ENCODE peak calls at places on chromosome 3, in five cellular contexts. One of them, this sample, is unnamed.
A peak's percentile ranks its signal among the peaks of the same experiment; 100 is the strongest.

GRCh38 chr3:115660646-115661442 is 37.5 kb downstream of the GAP43 start:
- DNase-seq in ovary: no peak
- DNase-seq in suprapubic skin: no peak
- DNase-seq in A549: no peak
- DNase-seq in tibial nerve: no peak
- DNase-seq in this sample: no peak

GRCh38 chr3:184756151-184756681 is 44.4 kb upstream of the MAGEF1 start:
- DNase-seq in ovary: no peak
- DNase-seq in suprapubic skin: no peak
- DNase-seq in A549: no peak
- DNase-seq in tibial nerve: no peak
- DNase-seq in this sample: no peak

GRCh38 chr3:161474691-161475090 is 21.9 kb upstream of the OTOL1 start:
- DNase-seq in ovary: no peak
- DNase-seq in suprapubic skin: no peak
- DNase-seq in A549: no peak
- DNase-seq in tibial nerve: no peak
- DNase-seq in this sample: no peak

GRCh38 chr3:160941885-160942494 is 163.2 kb downstream of the B3GALNT1 start:
- DNase-seq in ovary: no peak
- DNase-seq in suprapubic skin: peak; percentile 78
- DNase-seq in A549: peak; percentile 65
- DNase-seq in tibial nerve: peak; percentile 77
- DNase-seq in this sample: peak; percentile 78

GRCh38 chr3:161064413-161064812 is 40.7 kb downstream of the B3GALNT1 start:
- DNase-seq in ovary: no peak
- DNase-seq in suprapubic skin: no peak
- DNase-seq in A549: no peak
- DNase-seq in tibial nerve: no peak
- DNase-seq in this sample: no peak

GRCh38 chr3:43707266-43707665 is 16.5 kb downstream of the ABHD5 start:
- DNase-seq in ovary: no peak
- DNase-seq in suprapubic skin: no peak
- DNase-seq in A549: no peak
- DNase-seq in tibial nerve: no peak
- DNase-seq in this sample: no peak

GRCh38 chr3:123301331-123302184 is 99.8 kb downstream of the SEC22A start:
- DNase-seq in ovary: no peak
- DNase-seq in suprapubic skin: no peak
- DNase-seq in A549: no peak
- DNase-seq in tibial nerve: no peak
- DNase-seq in this sample: no peak

GRCh38 chr3:105906834-105907233 is 38.0 kb upstream of the CBLB start:
- DNase-seq in ovary: no peak
- DNase-seq in suprapubic skin: peak; percentile 77
- DNase-seq in A549: peak; percentile 29
- DNase-seq in tibial nerve: no peak
- DNase-seq in this sample: no peak

GRCh38 chr3:38214560-38214959 is 49.2 kb downstream of the OXSR1 start:
- DNase-seq in ovary: no peak
- DNase-seq in suprapubic skin: no peak
- DNase-seq in A549: no peak
- DNase-seq in tibial nerve: no peak
- DNase-seq in this sample: no peak

GRCh38 chr3:181712505-181713299 is 977 bp downstream of the SOX2 start:
- DNase-seq in ovary: no peak
- DNase-seq in suprapubic skin: no peak
- DNase-seq in A549: peak; percentile 58
- DNase-seq in tibial nerve: peak; percentile 17
- DNase-seq in this sample: peak; percentile 39

GRCh38 chr3:122076414-122077292 is 21.5 kb downstream of the CD86 start:
- DNase-seq in ovary: no peak
- DNase-seq in suprapubic skin: no peak
- DNase-seq in A549: no peak
- DNase-seq in tibial nerve: no peak
- DNase-seq in this sample: no peak

GRCh38 chr3:18019178-18019530 is 276.7 kb upstream of the TBC1D5 start:
- DNase-seq in ovary: no peak
- DNase-seq in suprapubic skin: no peak
- DNase-seq in A549: no peak
- DNase-seq in tibial nerve: no peak
- DNase-seq in this sample: no peak

GRCh38 chr3:154428369-154429206 is 1.4 kb downstream of the GPR149 start:
- DNase-seq in ovary: no peak
- DNase-seq in suprapubic skin: no peak
- DNase-seq in A549: no peak
- DNase-seq in tibial nerve: no peak
- DNase-seq in this sample: no peak

GRCh38 chr3:126005951-126006350 is 37.0 kb downstream of the ROPN1B start:
- DNase-seq in ovary: no peak
- DNase-seq in suprapubic skin: no peak
- DNase-seq in A549: no peak
- DNase-seq in tibial nerve: no peak
- DNase-seq in this sample: no peak

GRCh38 chr3:34895841-34896240 is 743.5 kb upstream of the ARPP21 start:
- DNase-seq in ovary: no peak
- DNase-seq in suprapubic skin: no peak
- DNase-seq in A549: no peak
- DNase-seq in tibial nerve: no peak
- DNase-seq in this sample: no peak

GRCh38 chr3:158486200-158486599 is 84.8 kb upstream of the MLF1 start:
- DNase-seq in ovary: no peak
- DNase-seq in suprapubic skin: no peak
- DNase-seq in A549: no peak
- DNase-seq in tibial nerve: no peak
- DNase-seq in this sample: no peak

GRCh38 chr3:150248116-150248864 is 159.8 kb upstream of the TSC22D2 start:
- DNase-seq in ovary: no peak
- DNase-seq in suprapubic skin: no peak
- DNase-seq in A549: no peak
- DNase-seq in tibial nerve: no peak
- DNase-seq in this sample: no peak

GRCh38 chr3:150743508-150743907 is 19.5 kb downstream of the SIAH2 start:
- DNase-seq in ovary: no peak
- DNase-seq in suprapubic skin: no peak
- DNase-seq in A549: peak; percentile 28
- DNase-seq in tibial nerve: no peak
- DNase-seq in this sample: no peak

GRCh38 chr3:58355174-58355573 is 22.5 kb downstream of the PXK start:
- DNase-seq in ovary: no peak
- DNase-seq in suprapubic skin: no peak
- DNase-seq in A549: no peak
- DNase-seq in tibial nerve: no peak
- DNase-seq in this sample: no peak

GRCh38 chr3:54870423-54870822 is 57.4 kb downstream of the LRTM1 start:
- DNase-seq in ovary: no peak
- DNase-seq in suprapubic skin: no peak
- DNase-seq in A549: peak; percentile 47
- DNase-seq in tibial nerve: no peak
- DNase-seq in this sample: no peak

GRCh38 chr3:32257641-32258438 is 19.4 kb downstream of the CMTM8 start:
- DNase-seq in ovary: no peak
- DNase-seq in suprapubic skin: no peak
- DNase-seq in A549: peak; percentile 44
- DNase-seq in tibial nerve: no peak
- DNase-seq in this sample: no peak

GRCh38 chr3:52705688-52706686 is at the start of the genes GLT8D1 and SPCS1:
- DNase-seq in ovary: peak; percentile 92
- DNase-seq in suprapubic skin: peak; percentile 88
- DNase-seq in A549: peak; percentile 88
- DNase-seq in tibial nerve: peak; percentile 59
- DNase-seq in this sample: peak; percentile 82

GRCh38 chr3:148331111-148331818 is 366.4 kb upstream of the AGTR1 start:
- DNase-seq in ovary: no peak
- DNase-seq in suprapubic skin: no peak
- DNase-seq in A549: no peak
- DNase-seq in tibial nerve: no peak
- DNase-seq in this sample: no peak

GRCh38 chr3:149373235-149374125 is 4.0 kb downstream of the TM4SF1 start:
- DNase-seq in ovary: no peak
- DNase-seq in suprapubic skin: no peak
- DNase-seq in A549: peak; percentile 73
- DNase-seq in tibial nerve: no peak
- DNase-seq in this sample: no peak

GRCh38 chr3:42098171-42098570 is 7.0 kb downstream of the TRAK1 start:
- DNase-seq in ovary: no peak
- DNase-seq in suprapubic skin: no peak
- DNase-seq in A549: no peak
- DNase-seq in tibial nerve: no peak
- DNase-seq in this sample: no peak

GRCh38 chr3:33881181-33882064 is 83.0 kb downstream of the PDCD6IP start:
- DNase-seq in ovary: no peak
- DNase-seq in suprapubic skin: no peak
- DNase-seq in A549: no peak
- DNase-seq in tibial nerve: no peak
- DNase-seq in this sample: no peak

GRCh38 chr3:70615286-70615685 is 302.8 kb upstream of the MDFIC2 start:
- DNase-seq in ovary: no peak
- DNase-seq in suprapubic skin: no peak
- DNase-seq in A549: no peak
- DNase-seq in tibial nerve: no peak
- DNase-seq in this sample: no peak

GRCh38 chr3:25424238-25425013 is 3.6 kb upstream of the RARB start:
- DNase-seq in ovary: no peak
- DNase-seq in suprapubic skin: no peak
- DNase-seq in A549: peak; percentile 91
- DNase-seq in tibial nerve: no peak
- DNase-seq in this sample: no peak

GRCh38 chr3:181610973-181611265 is 100.8 kb upstream of the SOX2 start:
- DNase-seq in ovary: no peak
- DNase-seq in suprapubic skin: no peak
- DNase-seq in A549: no peak
- DNase-seq in tibial nerve: no peak
- DNase-seq in this sample: no peak

GRCh38 chr3:178736300-178736699 is 200.1 kb downstream of the KCNMB2 start:
- DNase-seq in ovary: no peak
- DNase-seq in suprapubic skin: no peak
- DNase-seq in A549: no peak
- DNase-seq in tibial nerve: no peak
- DNase-seq in this sample: peak; percentile 53

DNA sequence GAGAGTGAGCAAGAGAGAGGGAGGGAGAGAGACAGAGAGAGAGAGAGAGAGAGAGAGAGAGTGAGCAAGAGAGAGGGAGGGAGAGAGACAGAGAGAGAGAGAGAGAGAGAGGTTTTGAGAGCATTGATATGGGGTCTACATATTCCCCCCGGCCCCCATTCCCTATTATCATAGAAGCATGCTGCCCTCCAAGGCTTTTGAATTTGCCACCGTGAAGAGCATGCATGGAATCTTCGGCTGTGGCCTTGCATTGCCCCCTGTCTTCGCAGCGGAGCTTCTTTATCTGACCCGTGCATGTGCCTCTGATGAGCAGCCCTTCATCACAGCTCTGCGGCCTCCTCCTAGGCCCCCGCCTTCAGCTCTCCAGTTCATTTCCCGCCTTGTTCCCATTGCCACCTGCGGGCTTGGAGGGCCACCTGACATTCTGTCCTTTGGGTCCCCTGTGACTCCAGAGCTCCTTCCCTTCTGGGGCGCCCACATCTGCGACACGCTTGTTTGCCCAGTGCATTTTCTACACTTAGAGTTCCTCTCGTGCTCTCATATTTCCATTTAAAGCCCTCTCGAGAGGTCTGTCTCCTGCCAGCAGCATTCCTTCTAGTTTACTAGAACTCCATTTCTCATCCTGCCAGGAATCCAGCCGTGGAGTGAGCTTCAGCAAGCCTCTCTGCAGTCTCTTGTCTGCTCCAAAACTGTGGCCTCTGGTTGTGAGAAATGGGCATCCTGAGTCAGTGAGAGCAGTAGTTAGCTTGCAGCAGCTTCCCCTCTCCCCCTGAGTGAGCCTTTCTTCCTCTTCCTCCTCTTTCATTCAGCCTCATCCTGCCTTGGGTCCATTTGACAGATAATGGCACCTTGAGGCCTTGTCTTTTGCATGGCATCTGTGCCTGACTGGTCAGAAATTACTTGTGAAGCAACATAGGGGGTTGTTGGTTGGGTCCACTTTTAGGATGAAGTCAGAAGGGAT is 25.3 kb downstream of the LPP start:
- DNase-seq in ovary: peak; percentile 41
- DNase-seq in suprapubic skin: no peak
- DNase-seq in A549: no peak
- DNase-seq in tibial nerve: peak; percentile 28
- DNase-seq in this sample: no peak
- TF ChIP-seq EP300 in ovary: no peak
- TF ChIP-seq EP300 in suprapubic skin: no peak
- TF ChIP-seq EP300 in A549: no peak
- TF ChIP-seq EP300 in tibial nerve: no peak
- TF ChIP-seq EP300 in this sample: no peak

GRCh38 chr3:80606073-80606472 is 838.3 kb upstream of the ROBO1 start:
- DNase-seq in ovary: no peak
- DNase-seq in suprapubic skin: no peak
- DNase-seq in A549: no peak
- DNase-seq in tibial nerve: no peak
- DNase-seq in this sample: no peak
- TF ChIP-seq CTCF in ovary: no peak
- TF ChIP-seq CTCF in suprapubic skin: no peak
- TF ChIP-seq CTCF in A549: no peak
- TF ChIP-seq CTCF in tibial nerve: no peak
- TF ChIP-seq CTCF in this sample: no peak

GRCh38 chr3:114454592-114455251 is 160.9 kb downstream of the TIGIT start:
- DNase-seq in ovary: peak; percentile 43
- DNase-seq in suprapubic skin: no peak
- DNase-seq in A549: no peak
- DNase-seq in tibial nerve: no peak
- DNase-seq in this sample: no peak
- TF ChIP-seq EP300 in ovary: no peak
- TF ChIP-seq EP300 in suprapubic skin: no peak
- TF ChIP-seq EP300 in A549: no peak
- TF ChIP-seq EP300 in tibial nerve: no peak
- TF ChIP-seq EP300 in this sample: no peak

DNA sequence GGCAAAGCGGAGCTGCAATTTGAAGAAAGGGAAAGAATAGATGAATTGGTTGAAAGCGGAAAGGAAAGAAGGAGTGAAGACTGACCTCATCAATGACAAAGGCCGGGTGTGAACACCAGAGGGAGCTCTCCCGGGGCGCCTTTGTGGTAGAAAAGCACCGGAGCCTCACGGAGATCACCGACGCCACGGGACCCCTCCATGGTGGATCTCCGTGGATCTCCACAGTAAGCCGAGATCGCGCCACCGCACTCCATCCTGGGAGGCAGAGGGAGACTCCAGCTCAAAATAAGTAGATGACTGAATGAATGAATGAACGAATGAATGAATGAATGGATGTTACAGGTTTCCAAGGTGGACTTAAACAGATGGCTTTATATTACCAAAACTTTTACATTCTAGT is 25.0 kb downstream of the GPR160 start:
- DNase-seq in ovary: no peak
- DNase-seq in suprapubic skin: no peak
- DNase-seq in A549: no peak
- DNase-seq in tibial nerve: no peak
- DNase-seq in this sample: no peak
- TF ChIP-seq CTCF in ovary: no peak
- TF ChIP-seq CTCF in suprapubic skin: no peak
- TF ChIP-seq CTCF in A549: peak; percentile 17
- TF ChIP-seq CTCF in tibial nerve: no peak
- TF ChIP-seq CTCF in this sample: no peak

This sample was measured in stomach.